ENCODE peak calls at places on chromosomes 4 and X, in six cellular contexts. H is testis, M is GM10248, T is Peyer's patch, X is left lung, P is foreskin keratinocyte. Z is an unnamed sample.

GRCh38 chr4:98627883-98628282 is 30.5 kb downstream of the TSPAN5 start:
- DNase-seq in M (no peak), P (peak), T (no peak), H (no peak), X (no peak), Z (no peak)

GRCh38 chr4:177802149-177802548 is 359.9 kb upstream of the AGA start:
- DNase-seq in T (no peak), P (no peak), X (no peak), M (no peak), H (no peak), Z (no peak)

GRCh38 chr4:10866691-10867090 is 182.1 kb upstream of the CLNK start:
- DNase-seq in P (no peak), T (no peak), X (no peak), H (no peak), M (no peak), Z (no peak)

GRCh38 chr4:79874197-79874596 is 198.8 kb downstream of the ANTXR2 start:
- DNase-seq in H (no peak), X (no peak), M (no peak), T (no peak), P (no peak), Z (no peak)

GRCh38 chr4:85808104-85808503 is 333.2 kb downstream of the ARHGAP24 start:
- DNase-seq in M (no peak), H (no peak), T (no peak), P (no peak), X (no peak), Z (no peak)

GRCh38 chr4:85613901-85614300 is 139.0 kb downstream of the ARHGAP24 start:
- DNase-seq in M (no peak), H (no peak), X (no peak), P (no peak), T (no peak), Z (no peak)

GRCh38 chr4:57265831-57266582 is 155.8 kb upstream of the IGFBP7 start:
- DNase-seq in P (no peak), M (no peak), X (no peak), T (no peak), H (no peak), Z (no peak)

GRCh38 chrX:30215357-30215843 is at the start of gene MAGEB2:
- DNase-seq in P (no peak), M (no peak), X (no peak), T (no peak), H (peak), Z (no peak)

GRCh38 chrX:117989512-117989911 is 127.1 kb downstream of the KLHL13 start:
- DNase-seq in X (no peak), P (no peak), M (no peak), H (no peak), T (no peak), Z (no peak)

GRCh38 chr4:11194431-11194830 is 234.3 kb downstream of the HS3ST1 start:
- DNase-seq in T (no peak), M (no peak), P (no peak), X (no peak), H (no peak), Z (no peak)

GRCh38 chr4:7394681-7395451 is 39.9 kb downstream of the PSAPL1 start:
- DNase-seq in M (no peak), T (peak), H (no peak), X (no peak), P (no peak), Z (no peak)

GRCh38 chrX:132375941-132376340 is 112.9 kb downstream of the MBNL3 start:
- DNase-seq in M (no peak), H (no peak), P (no peak), T (no peak), X (no peak), Z (no peak)

DNA sequence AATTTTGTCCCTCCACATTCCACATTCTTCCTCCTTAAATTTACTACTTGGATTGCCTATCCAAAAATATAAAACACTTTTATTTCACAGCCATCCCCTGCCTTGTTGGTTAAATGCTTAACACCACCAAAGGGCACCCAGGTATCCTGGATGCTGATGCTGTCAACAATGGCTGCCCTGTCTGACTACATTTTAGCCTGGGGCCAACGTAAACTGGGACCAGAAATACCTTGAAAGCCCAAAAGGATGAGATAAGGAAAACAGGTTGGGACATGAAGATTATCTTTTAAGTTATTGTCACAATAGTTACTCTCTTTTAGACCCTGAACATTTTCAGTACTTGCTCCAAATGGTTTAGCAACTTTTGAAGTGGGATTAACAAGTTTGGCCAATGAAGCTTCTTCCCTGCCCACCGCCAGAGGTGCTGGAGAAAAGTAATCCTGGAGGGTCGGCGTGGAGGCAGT is 775 bp upstream of the YIPF6 start:
- DNase-seq in X (no peak), M (no peak), T (no peak), P (peak), H (no peak), Z (no peak)
- TF ChIP-seq CTCF in X (no peak), M (no peak), T (no peak), P (peak), H (no peak), Z (no peak)

GRCh38 chrX:108811891-108812290 is 75.5 kb upstream of the IRS4 start:
- DNase-seq in P (no peak), T (no peak), M (no peak), X (no peak), H (no peak), Z (no peak)
- TF ChIP-seq CTCF in P (no peak), T (no peak), M (no peak), X (no peak), H (no peak), Z (peak)

DNA sequence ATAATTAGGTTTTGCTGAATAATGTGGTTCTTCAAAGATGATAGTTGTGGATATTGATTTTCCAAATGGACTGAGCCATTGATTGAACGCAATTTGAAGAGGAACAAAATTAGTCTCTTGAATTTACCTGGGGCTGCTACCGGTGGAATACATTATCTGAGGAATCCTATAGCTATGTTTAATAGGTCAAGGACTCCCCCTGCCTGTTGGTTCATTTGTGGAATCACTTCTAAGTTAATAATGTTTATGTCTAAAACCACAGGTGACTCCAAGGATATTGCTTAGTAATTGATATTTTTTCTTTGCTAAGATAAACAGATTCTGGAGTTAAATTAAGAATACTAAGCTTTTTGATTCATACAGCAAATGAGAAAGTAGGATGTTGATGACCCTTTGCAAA is 576.0 kb upstream of the PABPC4L start:
- DNase-seq in X (no peak), H (no peak), M (no peak), P (no peak), T (no peak), Z (no peak)
- TF ChIP-seq CTCF in X (no peak), H (no peak), M (no peak), P (peak), T (no peak), Z (peak)

DNA sequence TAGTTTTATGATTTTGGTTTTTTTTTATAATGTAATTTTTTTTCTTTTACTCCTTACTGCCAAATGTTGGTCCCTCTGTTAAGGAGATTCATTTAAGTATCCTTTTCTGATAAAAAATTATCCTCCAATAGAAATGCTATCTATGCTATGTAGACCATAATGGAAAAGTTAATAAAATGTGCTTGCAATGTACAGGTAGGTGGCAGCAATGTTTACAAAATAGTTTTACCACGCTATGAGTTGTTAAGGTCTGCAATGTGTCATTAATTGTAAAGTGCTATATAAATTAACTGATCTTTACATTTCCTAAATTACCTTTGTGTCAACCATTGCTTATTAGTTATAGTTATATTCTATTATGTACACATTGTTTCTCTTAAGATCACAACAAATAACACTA is 3.8 kb upstream of the CENPC start:
- DNase-seq in T (no peak), X (no peak), H (no peak), M (peak), P (peak), Z (peak)
- TF ChIP-seq CTCF in T (peak), X (no peak), H (no peak), M (peak), P (peak), Z (peak)

GRCh38 chr4:109826719-109827118 is 1.1 kb upstream of the RRH start:
- DNase-seq in T (no peak), P (no peak), H (no peak), X (no peak), M (peak), Z (peak)
- TF ChIP-seq CTCF in T (peak), P (peak), H (no peak), X (peak), M (peak), Z (peak)

DNA sequence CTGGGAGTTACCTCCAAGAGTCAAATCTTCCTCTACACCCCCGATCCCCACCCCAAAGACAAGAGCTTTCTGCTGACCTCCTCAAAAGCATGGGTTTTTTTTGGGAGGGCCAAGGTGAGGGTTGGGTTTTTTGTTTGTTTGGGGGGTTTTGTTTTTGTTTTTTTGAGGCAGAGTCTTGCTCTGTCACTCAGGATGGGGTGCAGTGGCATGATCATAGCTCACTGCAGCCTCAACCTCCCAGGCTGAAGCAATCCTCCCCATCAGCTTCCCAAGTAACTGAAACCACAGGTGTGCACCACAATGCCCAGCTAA is 18.7 kb upstream of the WFS1 start:
- DNase-seq in T (no peak), X (no peak), M (no peak), H (no peak), P (no peak), Z (no peak)
- TF ChIP-seq CTCF in T (no peak), X (no peak), M (no peak), H (no peak), P (no peak), Z (no peak)

DNA sequence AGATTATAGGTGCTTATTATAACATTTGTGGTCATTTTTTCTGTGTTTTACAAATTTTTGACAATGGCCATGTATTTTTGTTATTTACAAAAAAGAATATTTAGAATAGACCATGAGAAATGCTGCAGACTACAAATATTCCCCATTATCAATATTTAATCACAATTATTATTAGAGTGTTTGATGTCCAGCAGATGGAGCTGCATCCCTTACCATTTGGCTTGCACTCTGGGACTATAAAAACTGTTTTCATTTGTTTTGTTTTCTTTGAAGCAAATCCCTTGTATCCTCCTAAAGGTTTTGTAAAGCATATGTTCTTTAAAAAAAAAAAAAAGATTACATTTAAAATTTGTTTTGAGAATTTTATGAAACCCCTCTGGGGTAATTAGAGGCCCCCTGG is 85.6 kb upstream of the CXorf66 start:
- DNase-seq in M (no peak), P (no peak), T (no peak), X (no peak), H (peak), Z (no peak)
- TF ChIP-seq CTCF in M (peak), P (peak), T (no peak), X (peak), H (no peak), Z (peak)

GRCh38 chr4:73127839-73128448 is 58.4 kb upstream of the COX18 start:
- DNase-seq in T (no peak), M (no peak), H (peak), P (no peak), X (no peak), Z (peak)
- TF ChIP-seq CTCF in T (peak), M (peak), H (no peak), P (peak), X (no peak), Z (peak)

DNA sequence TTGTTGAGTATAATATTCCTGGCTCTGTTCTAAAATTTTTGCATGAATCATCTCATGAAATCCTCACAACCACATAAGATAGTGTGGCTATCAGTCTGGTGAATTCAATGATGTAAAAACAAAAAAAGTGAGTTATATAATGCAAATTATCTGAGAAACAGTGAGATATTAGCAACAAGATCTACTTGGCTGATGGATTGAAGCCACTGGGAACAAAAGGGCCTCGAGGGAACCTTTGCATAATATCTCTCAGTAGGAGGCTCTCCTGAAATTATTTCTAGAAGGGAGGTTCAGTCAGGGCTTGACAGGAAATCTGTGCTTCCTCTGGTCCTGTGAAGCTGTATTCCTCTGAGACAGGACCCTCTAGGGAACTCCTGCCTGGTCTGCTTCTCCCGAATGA is 30.1 kb upstream of the NUP54 start:
- DNase-seq in M (no peak), H (no peak), T (no peak), P (no peak), X (no peak), Z (no peak)
- TF ChIP-seq CTCF in M (no peak), H (no peak), T (no peak), P (no peak), X (no peak), Z (no peak)

GRCh38 chr4:170089274-170089742 is 448 bp downstream of the AADAT start:
- DNase-seq in P (peak), M (peak), T (no peak), X (peak), H (peak), Z (peak)
- TF ChIP-seq CTCF in P (no peak), M (no peak), T (no peak), X (no peak), H (no peak), Z (no peak)

Z was measured in GM13977.